ENCODE peak calls at places on chromosomes 12 and 14, in seven cellular contexts. One of them, this sample, is unnamed. For H3K27me3, the result is how much of the 10 kb centered on the place peaks cover.

GRCh38 chr12:15858348-15858747 is 23.8 kb upstream of the STRAP start:
- DNase-seq in IMR-90: no peak
- DNase-seq in fibroblast of lung: no peak
- DNase-seq in ovary: no peak
- DNase-seq in naive thymus-derived CD4-positive, alpha-beta T cell: no peak
- DNase-seq in left ventricle myocardium inferior: no peak
- DNase-seq in upper lobe of right lung: no peak
- DNase-seq in this sample: no peak

GRCh38 chr12:126210448-126210847 is 1145.2 kb downstream of the AACS start:
- DNase-seq in ovary: no peak
- DNase-seq in left ventricle myocardium inferior: no peak
- DNase-seq in upper lobe of right lung: no peak
- DNase-seq in naive thymus-derived CD4-positive, alpha-beta T cell: no peak
- DNase-seq in fibroblast of lung: no peak
- DNase-seq in IMR-90: no peak
- DNase-seq in this sample: no peak

GRCh38 chr12:101908395-101908794 is 31.0 kb downstream of the DRAM1 start:
- DNase-seq in upper lobe of right lung: no peak
- DNase-seq in ovary: no peak
- DNase-seq in fibroblast of lung: no peak
- DNase-seq in naive thymus-derived CD4-positive, alpha-beta T cell: no peak
- DNase-seq in IMR-90: no peak
- DNase-seq in left ventricle myocardium inferior: no peak
- DNase-seq in this sample: no peak

GRCh38 chr12:86367137-86367536 is 110.9 kb upstream of the MGAT4C start:
- DNase-seq in ovary: no peak
- DNase-seq in upper lobe of right lung: no peak
- DNase-seq in IMR-90: no peak
- DNase-seq in naive thymus-derived CD4-positive, alpha-beta T cell: no peak
- DNase-seq in left ventricle myocardium inferior: no peak
- DNase-seq in fibroblast of lung: no peak
- DNase-seq in this sample: no peak

GRCh38 chr14:45990252-45990651 is 661.3 kb downstream of the RPL10L start:
- DNase-seq in left ventricle myocardium inferior: no peak
- DNase-seq in ovary: no peak
- DNase-seq in IMR-90: no peak
- DNase-seq in naive thymus-derived CD4-positive, alpha-beta T cell: no peak
- DNase-seq in upper lobe of right lung: no peak
- DNase-seq in fibroblast of lung: no peak
- DNase-seq in this sample: no peak

GRCh38 chr14:31944256-31945073 is 132.6 kb upstream of the ARHGAP5 start:
- DNase-seq in naive thymus-derived CD4-positive, alpha-beta T cell: peak
- DNase-seq in fibroblast of lung: no peak
- DNase-seq in upper lobe of right lung: no peak
- DNase-seq in ovary: no peak
- DNase-seq in left ventricle myocardium inferior: no peak
- DNase-seq in IMR-90: no peak
- DNase-seq in this sample: no peak

GRCh38 chr12:19546611-19547162 is 107.4 kb downstream of the AEBP2 start:
- DNase-seq in upper lobe of right lung: no peak
- DNase-seq in ovary: no peak
- DNase-seq in fibroblast of lung: peak
- DNase-seq in IMR-90: peak
- DNase-seq in naive thymus-derived CD4-positive, alpha-beta T cell: no peak
- DNase-seq in left ventricle myocardium inferior: no peak
- DNase-seq in this sample: no peak

GRCh38 chr14:56903304-56904021 is 93.2 kb upstream of the OTX2 start:
- DNase-seq in naive thymus-derived CD4-positive, alpha-beta T cell: no peak
- DNase-seq in ovary: no peak
- DNase-seq in upper lobe of right lung: no peak
- DNase-seq in fibroblast of lung: no peak
- DNase-seq in left ventricle myocardium inferior: no peak
- DNase-seq in IMR-90: no peak
- DNase-seq in this sample: no peak

GRCh38 chr12:52587563-52587962 is 13.7 kb downstream of the KRT72 start:
- DNase-seq in upper lobe of right lung: peak
- DNase-seq in ovary: no peak
- DNase-seq in fibroblast of lung: no peak
- DNase-seq in IMR-90: no peak
- DNase-seq in naive thymus-derived CD4-positive, alpha-beta T cell: no peak
- DNase-seq in left ventricle myocardium inferior: no peak
- DNase-seq in this sample: no peak

GRCh38 chr12:52004042-52004648 is 2.6 kb upstream of the TAMALIN start:
- DNase-seq in left ventricle myocardium inferior: no peak
- DNase-seq in naive thymus-derived CD4-positive, alpha-beta T cell: no peak
- DNase-seq in IMR-90: peak
- DNase-seq in upper lobe of right lung: no peak
- DNase-seq in fibroblast of lung: peak
- DNase-seq in ovary: peak
- DNase-seq in this sample: no peak

GRCh38 chr12:126747530-126748149 is 1519.3 kb upstream of the TMEM132C start:
- DNase-seq in ovary: no peak
- DNase-seq in naive thymus-derived CD4-positive, alpha-beta T cell: peak
- DNase-seq in upper lobe of right lung: peak
- DNase-seq in IMR-90: no peak
- DNase-seq in fibroblast of lung: peak
- DNase-seq in left ventricle myocardium inferior: peak
- DNase-seq in this sample: no peak

GRCh38 chr12:122366685-122367475 is 55.6 kb downstream of the CLIP1 start:
- DNase-seq in IMR-90: peak
- DNase-seq in fibroblast of lung: peak
- DNase-seq in upper lobe of right lung: no peak
- DNase-seq in left ventricle myocardium inferior: no peak
- DNase-seq in naive thymus-derived CD4-positive, alpha-beta T cell: no peak
- DNase-seq in ovary: no peak
- DNase-seq in this sample: peak

GRCh38 chr14:102516531-102517411 is 7.2 kb upstream of the ANKRD9 start:
- DNase-seq in naive thymus-derived CD4-positive, alpha-beta T cell: peak
- DNase-seq in fibroblast of lung: no peak
- DNase-seq in IMR-90: no peak
- DNase-seq in ovary: peak
- DNase-seq in upper lobe of right lung: peak
- DNase-seq in left ventricle myocardium inferior: peak
- DNase-seq in this sample: no peak

GRCh38 chr12:78118036-78118435 is 287.3 kb downstream of the NAV3 start:
- DNase-seq in ovary: no peak
- DNase-seq in IMR-90: no peak
- DNase-seq in naive thymus-derived CD4-positive, alpha-beta T cell: no peak
- DNase-seq in fibroblast of lung: no peak
- DNase-seq in upper lobe of right lung: no peak
- DNase-seq in left ventricle myocardium inferior: no peak
- DNase-seq in this sample: no peak

GRCh38 chr12:103865151-103865730 is 24.2 kb upstream of the NT5DC3 start:
- DNase-seq in ovary: no peak
- DNase-seq in IMR-90: no peak
- DNase-seq in naive thymus-derived CD4-positive, alpha-beta T cell: no peak
- DNase-seq in fibroblast of lung: no peak
- DNase-seq in left ventricle myocardium inferior: no peak
- DNase-seq in upper lobe of right lung: no peak
- DNase-seq in this sample: no peak

GRCh38 chr12:28775556-28775955 is 373.5 kb upstream of the FAR2 start:
- DNase-seq in ovary: no peak
- DNase-seq in fibroblast of lung: no peak
- DNase-seq in naive thymus-derived CD4-positive, alpha-beta T cell: no peak
- DNase-seq in upper lobe of right lung: no peak
- DNase-seq in left ventricle myocardium inferior: no peak
- DNase-seq in IMR-90: no peak
- DNase-seq in this sample: no peak

GRCh38 chr14:102131741-102132140 is 8.0 kb upstream of the WDR20 start:
- DNase-seq in ovary: no peak
- DNase-seq in fibroblast of lung: no peak
- DNase-seq in naive thymus-derived CD4-positive, alpha-beta T cell: no peak
- DNase-seq in upper lobe of right lung: no peak
- DNase-seq in left ventricle myocardium inferior: no peak
- DNase-seq in IMR-90: peak
- DNase-seq in this sample: no peak

GRCh38 chr14:74566174-74567125 is 45.6 kb downstream of the LTBP2 start:
- DNase-seq in naive thymus-derived CD4-positive, alpha-beta T cell: no peak
- DNase-seq in ovary: no peak
- DNase-seq in upper lobe of right lung: no peak
- DNase-seq in IMR-90: no peak
- DNase-seq in left ventricle myocardium inferior: no peak
- DNase-seq in fibroblast of lung: peak
- DNase-seq in this sample: no peak

GRCh38 chr14:28656704-28657255 is 109.8 kb upstream of the FOXG1 start:
- DNase-seq in IMR-90: no peak
- DNase-seq in ovary: no peak
- DNase-seq in fibroblast of lung: peak
- DNase-seq in left ventricle myocardium inferior: no peak
- DNase-seq in upper lobe of right lung: no peak
- DNase-seq in naive thymus-derived CD4-positive, alpha-beta T cell: no peak
- DNase-seq in this sample: no peak

GRCh38 chr12:4855121-4855924 is 54.4 kb upstream of the KCNA1 start:
- DNase-seq in ovary: no peak
- DNase-seq in left ventricle myocardium inferior: no peak
- DNase-seq in naive thymus-derived CD4-positive, alpha-beta T cell: peak
- DNase-seq in fibroblast of lung: peak
- DNase-seq in upper lobe of right lung: no peak
- DNase-seq in IMR-90: peak
- DNase-seq in this sample: peak

GRCh38 chr14:76781648-76782051 is 20.4 kb downstream of the VASH1 start:
- DNase-seq in left ventricle myocardium inferior: no peak
- DNase-seq in ovary: no peak
- DNase-seq in fibroblast of lung: no peak
- DNase-seq in naive thymus-derived CD4-positive, alpha-beta T cell: no peak
- DNase-seq in IMR-90: no peak
- DNase-seq in upper lobe of right lung: no peak
- DNase-seq in this sample: no peak

GRCh38 chr12:67456281-67456918 is 187.2 kb downstream of the CAND1 start:
- DNase-seq in naive thymus-derived CD4-positive, alpha-beta T cell: no peak
- DNase-seq in ovary: peak
- DNase-seq in fibroblast of lung: peak
- DNase-seq in IMR-90: peak
- DNase-seq in upper lobe of right lung: no peak
- DNase-seq in left ventricle myocardium inferior: no peak
- DNase-seq in this sample: peak

GRCh38 chr12:115697341-115697740 is 580.2 kb downstream of the MED13L start:
- DNase-seq in IMR-90: no peak
- DNase-seq in naive thymus-derived CD4-positive, alpha-beta T cell: no peak
- DNase-seq in upper lobe of right lung: no peak
- DNase-seq in left ventricle myocardium inferior: no peak
- DNase-seq in fibroblast of lung: peak
- DNase-seq in ovary: no peak
- DNase-seq in this sample: no peak

GRCh38 chr12:92466391-92467305 is 236.1 kb upstream of the PLEKHG7 start:
- DNase-seq in ovary: no peak
- DNase-seq in left ventricle myocardium inferior: no peak
- DNase-seq in upper lobe of right lung: no peak
- DNase-seq in IMR-90: peak
- DNase-seq in naive thymus-derived CD4-positive, alpha-beta T cell: no peak
- DNase-seq in fibroblast of lung: peak
- DNase-seq in this sample: no peak

GRCh38 chr12:106342397-106343212 is 14.9 kb upstream of the POLR3B start:
- DNase-seq in upper lobe of right lung: no peak
- DNase-seq in naive thymus-derived CD4-positive, alpha-beta T cell: no peak
- DNase-seq in ovary: peak
- DNase-seq in fibroblast of lung: peak
- DNase-seq in left ventricle myocardium inferior: peak
- DNase-seq in IMR-90: peak
- DNase-seq in this sample: no peak

GRCh38 chr12:53807322-53807721 is 55.5 kb upstream of the CISTR start:
- DNase-seq in ovary: no peak
- DNase-seq in IMR-90: no peak
- DNase-seq in naive thymus-derived CD4-positive, alpha-beta T cell: no peak
- DNase-seq in upper lobe of right lung: no peak
- DNase-seq in fibroblast of lung: no peak
- DNase-seq in left ventricle myocardium inferior: no peak
- DNase-seq in this sample: no peak
- H3K27me3 ChIP-seq in ovary: under half
- H3K27me3 ChIP-seq in IMR-90: under half
- H3K27me3 ChIP-seq in naive thymus-derived CD4-positive, alpha-beta T cell: under half
- H3K27me3 ChIP-seq in upper lobe of right lung: under half
- H3K27me3 ChIP-seq in fibroblast of lung: under half
- H3K27me3 ChIP-seq in left ventricle myocardium inferior: half or more
- H3K27me3 ChIP-seq in this sample: under half

GRCh38 chr12:80707126-80707829 is at the start of gene MYF6:
- DNase-seq in ovary: no peak
- DNase-seq in naive thymus-derived CD4-positive, alpha-beta T cell: no peak
- DNase-seq in IMR-90: no peak
- DNase-seq in upper lobe of right lung: no peak
- DNase-seq in left ventricle myocardium inferior: no peak
- DNase-seq in fibroblast of lung: no peak
- DNase-seq in this sample: no peak

GRCh38 chr12:80707830-80708534 is 548 bp downstream of the MYF6 start:
- DNase-seq in naive thymus-derived CD4-positive, alpha-beta T cell: no peak
- DNase-seq in upper lobe of right lung: no peak
- DNase-seq in ovary: no peak
- DNase-seq in IMR-90: no peak
- DNase-seq in fibroblast of lung: no peak
- DNase-seq in left ventricle myocardium inferior: no peak
- DNase-seq in this sample: no peak

GRCh38 chr12:80710727-80711066 is 3.3 kb downstream of the MYF6 start:
- DNase-seq in fibroblast of lung: no peak
- DNase-seq in left ventricle myocardium inferior: no peak
- DNase-seq in IMR-90: no peak
- DNase-seq in upper lobe of right lung: no peak
- DNase-seq in naive thymus-derived CD4-positive, alpha-beta T cell: no peak
- DNase-seq in ovary: no peak
- DNase-seq in this sample: no peak

GRCh38 chr12:80709811-80710726 is 2.6 kb downstream of the MYF6 start:
- DNase-seq in ovary: no peak
- DNase-seq in fibroblast of lung: no peak
- DNase-seq in upper lobe of right lung: no peak
- DNase-seq in left ventricle myocardium inferior: no peak
- DNase-seq in naive thymus-derived CD4-positive, alpha-beta T cell: no peak
- DNase-seq in IMR-90: no peak
- DNase-seq in this sample: no peak

GRCh38 chr12:80708535-80709328 is 1.3 kb downstream of the MYF6 start:
- DNase-seq in naive thymus-derived CD4-positive, alpha-beta T cell: no peak
- DNase-seq in IMR-90: no peak
- DNase-seq in left ventricle myocardium inferior: no peak
- DNase-seq in upper lobe of right lung: no peak
- DNase-seq in fibroblast of lung: peak
- DNase-seq in ovary: no peak
- DNase-seq in this sample: no peak
- H3K27me3 ChIP-seq in naive thymus-derived CD4-positive, alpha-beta T cell: under half
- H3K27me3 ChIP-seq in IMR-90: under half
- H3K27me3 ChIP-seq in left ventricle myocardium inferior: half or more
- H3K27me3 ChIP-seq in upper lobe of right lung: under half
- H3K27me3 ChIP-seq in fibroblast of lung: under half
- H3K27me3 ChIP-seq in ovary: under half
- H3K27me3 ChIP-seq in this sample: under half

DNA sequence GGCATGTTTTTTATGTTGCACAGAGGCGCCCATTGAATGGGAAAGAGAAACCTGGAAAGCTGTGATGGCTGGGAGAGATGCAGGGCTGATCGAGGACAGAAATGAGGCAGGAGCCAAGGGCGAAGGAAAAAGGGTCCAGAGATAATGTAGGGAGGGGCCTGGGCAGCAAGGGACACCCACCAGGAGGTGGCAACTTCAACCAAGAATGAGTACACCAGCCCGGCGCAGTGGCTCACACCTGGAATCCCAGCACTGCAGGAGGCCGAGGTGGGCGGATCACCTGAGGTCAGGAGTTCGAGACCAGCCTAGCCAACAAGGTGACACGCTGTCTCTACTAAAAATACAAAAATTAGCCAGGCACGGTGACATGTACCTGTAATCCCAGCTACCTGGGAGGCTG is 4.0 kb downstream of the SSH1 start:
- DNase-seq in naive thymus-derived CD4-positive, alpha-beta T cell: no peak
- DNase-seq in upper lobe of right lung: no peak
- DNase-seq in IMR-90: no peak
- DNase-seq in fibroblast of lung: no peak
- DNase-seq in ovary: no peak
- DNase-seq in left ventricle myocardium inferior: no peak
- DNase-seq in this sample: no peak
- H3K27me3 ChIP-seq in naive thymus-derived CD4-positive, alpha-beta T cell: under half
- H3K27me3 ChIP-seq in upper lobe of right lung: under half
- H3K27me3 ChIP-seq in IMR-90: under half
- H3K27me3 ChIP-seq in fibroblast of lung: under half
- H3K27me3 ChIP-seq in ovary: under half
- H3K27me3 ChIP-seq in left ventricle myocardium inferior: under half
- H3K27me3 ChIP-seq in this sample: under half

GRCh38 chr14:100726812-100727564 is at the start of gene DLK1:
- DNase-seq in naive thymus-derived CD4-positive, alpha-beta T cell: no peak
- DNase-seq in IMR-90: no peak
- DNase-seq in upper lobe of right lung: no peak
- DNase-seq in ovary: no peak
- DNase-seq in left ventricle myocardium inferior: no peak
- DNase-seq in fibroblast of lung: no peak
- DNase-seq in this sample: no peak
- H3K27me3 ChIP-seq in naive thymus-derived CD4-positive, alpha-beta T cell: under half
- H3K27me3 ChIP-seq in IMR-90: half or more
- H3K27me3 ChIP-seq in upper lobe of right lung: half or more
- H3K27me3 ChIP-seq in ovary: under half
- H3K27me3 ChIP-seq in left ventricle myocardium inferior: half or more
- H3K27me3 ChIP-seq in fibroblast of lung: under half
- H3K27me3 ChIP-seq in this sample: half or more

This sample was measured in AG04450.